ENCODE peak calls at places on chromosomes 11 and 22, in seven cellular contexts. P is AG08395; G is astrocyte of the cerebellum; S is activated T-cell treated with anti-CD3 and anti-CD28 coated beads for 1 hour; C is activated CD8-positive, alpha-beta memory T cell treated with anti-CD3 and anti-CD28 coated beads, Interleukin-2, amount 10 ng/mL, durations not matched to agents 7 days and 5 days; O is GM13976; D is coronary artery. T is an unnamed sample.

GRCh38 chr11:1090600-1091331 is 16.1 kb downstream of the MUC2 start:
- DNase-seq in P (no peak), S (no peak), D (no peak), O (no peak), C (no peak), G (no peak), T (no peak)

GRCh38 chr11:131488208-131488607 is 117.8 kb downstream of the NTM start:
- DNase-seq in P (no peak), G (no peak), C (no peak), O (no peak), S (no peak), D (no peak), T (no peak)

GRCh38 chr22:40235418-40235817 is 57.7 kb downstream of the TNRC6B start:
- DNase-seq in G (no peak), C (no peak), P (peak), O (no peak), S (no peak), D (no peak), T (no peak)

GRCh38 chr22:28442264-28442950 is 237.2 kb downstream of the TTC28 start:
- DNase-seq in D (peak), S (peak), G (peak), O (peak), C (peak), P (peak), T (no peak)

GRCh38 chr22:50276143-50276542 is 6.0 kb upstream of the MAPK11 start:
- DNase-seq in O (peak), P (peak), G (no peak), D (peak), C (peak), S (no peak), T (no peak)

GRCh38 chr11:46305295-46305694 is 27.8 kb downstream of the CREB3L1 start:
- DNase-seq in O (no peak), G (no peak), C (no peak), S (no peak), P (no peak), D (no peak), T (no peak)

GRCh38 chr22:25130462-25130861 is 69.2 kb upstream of the CRYBB3 start:
- DNase-seq in D (no peak), G (no peak), O (no peak), S (no peak), P (no peak), C (no peak), T (no peak)

GRCh38 chr11:100562102-100562501 is 125.0 kb upstream of the ARHGAP42 start:
- DNase-seq in D (no peak), G (peak), P (peak), S (no peak), C (no peak), O (no peak), T (no peak)

GRCh38 chr11:10348650-10349280 is 43.9 kb downstream of the ADM start:
- DNase-seq in D (no peak), G (no peak), C (no peak), S (no peak), P (peak), O (no peak), T (no peak)

GRCh38 chr11:64569300-64569970 is 21.6 kb upstream of the SLC22A12 start:
- DNase-seq in S (no peak), P (no peak), D (no peak), G (no peak), C (no peak), O (no peak), T (no peak)

GRCh38 chr11:64580387-64580786 is 10.6 kb upstream of the SLC22A12 start:
- DNase-seq in G (no peak), P (no peak), D (no peak), O (no peak), C (no peak), S (no peak), T (no peak)

GRCh38 chr11:107859459-107860239 is 1.1 kb upstream of the SLC35F2 start:
- DNase-seq in S (peak), P (peak), G (no peak), O (peak), C (peak), D (no peak), T (no peak)

GRCh38 chr11:74019104-74019738 is 10.3 kb upstream of the UCP3 start:
- DNase-seq in C (no peak), S (no peak), O (no peak), G (no peak), D (peak), P (no peak), T (no peak)

GRCh38 chr11:766941-767210 is 10.4 kb downstream of the GATD1 start:
- DNase-seq in D (no peak), C (no peak), P (no peak), O (no peak), S (no peak), G (no peak), T (no peak)

GRCh38 chr11:16603890-16604783 is 134.3 kb upstream of the C11orf58 start:
- DNase-seq in D (peak), S (no peak), P (no peak), G (no peak), C (no peak), O (peak), T (no peak)

GRCh38 chr11:45663486-45664375 is 1.7 kb downstream of the CHST1 start:
- DNase-seq in O (no peak), S (no peak), G (no peak), D (no peak), P (no peak), C (no peak), T (no peak)

GRCh38 chr22:45208993-45209838 is 31.5 kb downstream of the KIAA0930 start:
- DNase-seq in D (no peak), C (no peak), O (no peak), S (peak), G (no peak), P (peak), T (peak)

GRCh38 chr11:7384691-7385090 is 100.6 kb upstream of the OLFML1 start:
- DNase-seq in C (no peak), O (no peak), D (no peak), G (no peak), P (no peak), S (no peak), T (no peak)

GRCh38 chr11:47667135-47667534 is 24.8 kb upstream of the MTCH2 start:
- DNase-seq in D (no peak), P (no peak), O (no peak), S (no peak), G (no peak), C (no peak), T (no peak)

GRCh38 chr22:42310301-42310981 is 40.0 kb upstream of the TCF20 start:
- DNase-seq in O (no peak), D (no peak), S (no peak), G (no peak), C (no peak), P (no peak), T (no peak)

GRCh38 chr11:2824851-2825250 is 60.7 kb downstream of the CDKN1C start:
- DNase-seq in P (peak), D (no peak), O (no peak), S (no peak), C (no peak), G (no peak), T (no peak)

GRCh38 chr11:2466869-2467694 is 22.3 kb downstream of the KCNQ1 start:
- DNase-seq in D (peak), P (no peak), C (peak), O (peak), G (no peak), S (peak), T (no peak)

GRCh38 chr11:95455228-95455627 is 224.2 kb upstream of the SESN3 start:
- DNase-seq in O (no peak), S (no peak), C (no peak), G (no peak), P (no peak), D (no peak), T (no peak)

GRCh38 chr11:126434950-126435335 is 79.5 kb downstream of the ST3GAL4 start:
- DNase-seq in D (no peak), O (no peak), C (no peak), G (no peak), S (no peak), P (no peak), T (no peak)

T was measured in brain pericyte.